ENCODE peak calls at places on chromosomes 6 and 20, in six cellular contexts. One of them, this sample, is unnamed.

GRCh38 chr20:8218861-8219260 is 86.8 kb downstream of the PLCB1 start:
- DNase-seq in CD14-positive monocyte: no peak
- DNase-seq in NCI-H1694 treated with DMSO at 0.1 percent for 48 hours: no peak
- DNase-seq in tibial artery: no peak
- DNase-seq in EH: peak; percentile 90
- DNase-seq in smooth muscle cell of the brain vasculature: no peak
- DNase-seq in this sample: no peak

GRCh38 chr6:148857817-148858390 is 111.1 kb downstream of the UST start:
- DNase-seq in CD14-positive monocyte: no peak
- DNase-seq in NCI-H1694 treated with DMSO at 0.1 percent for 48 hours: no peak
- DNase-seq in tibial artery: no peak
- DNase-seq in EH: peak; percentile 87
- DNase-seq in smooth muscle cell of the brain vasculature: no peak
- DNase-seq in this sample: no peak

GRCh38 chr20:53937330-53937729 is 133.1 kb downstream of the BCAS1 start:
- DNase-seq in CD14-positive monocyte: no peak
- DNase-seq in NCI-H1694 treated with DMSO at 0.1 percent for 48 hours: no peak
- DNase-seq in tibial artery: no peak
- DNase-seq in EH: peak; percentile 19
- DNase-seq in smooth muscle cell of the brain vasculature: no peak
- DNase-seq in this sample: no peak

GRCh38 chr20:43681468-43681942 is 14.6 kb downstream of the MYBL2 start:
- DNase-seq in CD14-positive monocyte: no peak
- DNase-seq in NCI-H1694 treated with DMSO at 0.1 percent for 48 hours: no peak
- DNase-seq in tibial artery: no peak
- DNase-seq in EH: peak; percentile 32
- DNase-seq in smooth muscle cell of the brain vasculature: no peak
- DNase-seq in this sample: no peak

GRCh38 chr20:18543932-18544331 is 23.3 kb upstream of the SMIM26 start:
- DNase-seq in CD14-positive monocyte: no peak
- DNase-seq in NCI-H1694 treated with DMSO at 0.1 percent for 48 hours: no peak
- DNase-seq in tibial artery: no peak
- DNase-seq in EH: no peak
- DNase-seq in smooth muscle cell of the brain vasculature: no peak
- DNase-seq in this sample: no peak

GRCh38 chr6:35754452-35755321 is 17.9 kb downstream of the ARMC12 start:
- DNase-seq in CD14-positive monocyte: no peak
- DNase-seq in NCI-H1694 treated with DMSO at 0.1 percent for 48 hours: no peak
- DNase-seq in tibial artery: no peak
- DNase-seq in EH: peak; percentile 53
- DNase-seq in smooth muscle cell of the brain vasculature: no peak
- DNase-seq in this sample: no peak

GRCh38 chr20:59144179-59144830 is 19.3 kb upstream of the ZNF831 start:
- DNase-seq in CD14-positive monocyte: no peak
- DNase-seq in NCI-H1694 treated with DMSO at 0.1 percent for 48 hours: no peak
- DNase-seq in tibial artery: peak; percentile 11
- DNase-seq in EH: no peak
- DNase-seq in smooth muscle cell of the brain vasculature: no peak
- DNase-seq in this sample: no peak

GRCh38 chr6:143260857-143261256 is 189.6 kb downstream of the ADAT2 start:
- DNase-seq in CD14-positive monocyte: no peak
- DNase-seq in NCI-H1694 treated with DMSO at 0.1 percent for 48 hours: no peak
- DNase-seq in tibial artery: no peak
- DNase-seq in EH: peak; percentile 83
- DNase-seq in smooth muscle cell of the brain vasculature: no peak
- DNase-seq in this sample: no peak

GRCh38 chr6:129133770-129134192 is 250.8 kb downstream of the LAMA2 start:
- DNase-seq in CD14-positive monocyte: no peak
- DNase-seq in NCI-H1694 treated with DMSO at 0.1 percent for 48 hours: no peak
- DNase-seq in tibial artery: no peak
- DNase-seq in EH: peak; percentile 20
- DNase-seq in smooth muscle cell of the brain vasculature: peak; percentile 54
- DNase-seq in this sample: no peak